ENCODE peak calls at places on chromosomes 6 and 20, in ten cellular contexts. D, I, U, F, S, E, R, O, Y and K are unnamed samples.

GRCh38 chr6:5279891-5280338 is 18.6 kb downstream of the FARS2 start:
- DNase-seq in D (no peak), I (no peak), U (no peak), F (no peak), S (no peak), E (no peak), R (no peak), O (no peak), Y (no peak), K (no peak)

GRCh38 chr6:104161960-104162669 is 697.6 kb downstream of the HACE1 start:
- DNase-seq in D (no peak), I (no peak), U (peak), F (no peak), S (no peak), E (no peak), R (peak), O (no peak), Y (no peak), K (no peak)

GRCh38 chr6:140744648-140745320 is 1370.3 kb upstream of the CITED2 start:
- DNase-seq in D (no peak), I (peak), U (peak), F (no peak), S (no peak), E (no peak), R (peak), O (no peak), Y (no peak), K (peak)

GRCh38 chr20:10671850-10672578 is 1.8 kb downstream of the JAG1 start:
- DNase-seq in D (no peak), I (peak), U (no peak), F (peak), S (peak), E (peak), R (peak), O (no peak), Y (peak), K (no peak)

GRCh38 chr20:39851459-39851858 is 837.6 kb downstream of the MAFB start:
- DNase-seq in D (no peak), I (no peak), U (no peak), F (no peak), S (no peak), E (no peak), R (peak), O (peak), Y (no peak), K (no peak)

GRCh38 chr6:142728910-142729481 is 216.0 kb downstream of the HIVEP2 start:
- DNase-seq in D (no peak), I (peak), U (peak), F (no peak), S (no peak), E (no peak), R (peak), O (no peak), Y (no peak), K (peak)

GRCh38 chr6:155782739-155783459 is 327.3 kb upstream of the NOX3 start:
- DNase-seq in D (no peak), I (no peak), U (no peak), F (no peak), S (no peak), E (no peak), R (peak), O (peak), Y (no peak), K (peak)

GRCh38 chr6:117007659-117008058 is 130.6 kb downstream of the RFX6 start:
- DNase-seq in D (no peak), I (no peak), U (no peak), F (no peak), S (no peak), E (no peak), R (no peak), O (no peak), Y (peak), K (no peak)

GRCh38 chr20:59690976-59691375 is 86.6 kb downstream of the PHACTR3 start:
- DNase-seq in D (no peak), I (no peak), U (no peak), F (no peak), S (no peak), E (no peak), R (no peak), O (no peak), Y (no peak), K (no peak)

GRCh38 chr20:47030271-47030810 is 135.7 kb downstream of the EYA2 start:
- DNase-seq in D (no peak), I (no peak), U (no peak), F (no peak), S (no peak), E (no peak), R (no peak), O (no peak), Y (no peak), K (no peak)

GRCh38 chr20:1844723-1845523 is 50.3 kb upstream of the SIRPA start:
- DNase-seq in D (peak), I (peak), U (peak), F (peak), S (no peak), E (no peak), R (peak), O (peak), Y (no peak), K (no peak)

GRCh38 chr6:35719407-35719829 is 17.4 kb upstream of the ARMC12 start:
- DNase-seq in D (no peak), I (no peak), U (no peak), F (no peak), S (no peak), E (no peak), R (no peak), O (no peak), Y (no peak), K (no peak)

GRCh38 chr6:125584468-125584939 is 164.9 kb upstream of the HEY2 start:
- DNase-seq in D (no peak), I (no peak), U (peak), F (peak), S (no peak), E (no peak), R (no peak), O (no peak), Y (peak), K (peak)

GRCh38 chr20:47102629-47103028 is 208.0 kb downstream of the EYA2 start:
- DNase-seq in D (no peak), I (no peak), U (peak), F (peak), S (no peak), E (peak), R (peak), O (no peak), Y (no peak), K (no peak)

GRCh38 chr6:56076033-56076432 is 171.3 kb downstream of the COL21A1 start:
- DNase-seq in D (no peak), I (no peak), U (peak), F (no peak), S (no peak), E (no peak), R (no peak), O (no peak), Y (no peak), K (no peak)

GRCh38 chr6:74568851-74569250 is 637.0 kb downstream of the COL12A1 start:
- DNase-seq in D (no peak), I (no peak), U (peak), F (no peak), S (no peak), E (no peak), R (no peak), O (no peak), Y (no peak), K (no peak)

GRCh38 chr20:61125076-61125475 is 127.0 kb upstream of the CDH4 start:
- DNase-seq in D (no peak), I (no peak), U (no peak), F (no peak), S (no peak), E (no peak), R (no peak), O (no peak), Y (no peak), K (no peak)

GRCh38 chr6:26302941-26303559 is 61.9 kb upstream of the BTN3A2 start:
- DNase-seq in D (no peak), I (no peak), U (no peak), F (no peak), S (no peak), E (no peak), R (no peak), O (no peak), Y (no peak), K (no peak)

GRCh38 chr6:6795396-6795795 is 206.9 kb downstream of the LY86 start:
- DNase-seq in D (no peak), I (peak), U (no peak), F (no peak), S (no peak), E (no peak), R (peak), O (no peak), Y (no peak), K (no peak)

GRCh38 chr6:108168501-108168979 is 2.7 kb downstream of the NR2E1 start:
- DNase-seq in D (no peak), I (peak), U (peak), F (peak), S (no peak), E (no peak), R (peak), O (no peak), Y (peak), K (peak)

GRCh38 chr6:117022774-117023173 is 145.7 kb downstream of the RFX6 start:
- DNase-seq in D (no peak), I (no peak), U (no peak), F (no peak), S (no peak), E (no peak), R (no peak), O (no peak), Y (no peak), K (no peak)

GRCh38 chr20:22248052-22248667 is 336.2 kb downstream of the FOXA2 start:
- DNase-seq in D (no peak), I (peak), U (no peak), F (no peak), S (no peak), E (no peak), R (peak), O (no peak), Y (peak), K (no peak)

GRCh38 chr20:25865715-25866656 is 169.3 kb upstream of the ZNF337 start:
- DNase-seq in D (no peak), I (peak), U (peak), F (peak), S (peak), E (peak), R (peak), O (no peak), Y (peak), K (peak)

GRCh38 chr6:133206942-133207341 is 34.2 kb upstream of the EYA4 start:
- DNase-seq in D (no peak), I (no peak), U (no peak), F (no peak), S (no peak), E (no peak), R (no peak), O (no peak), Y (no peak), K (no peak)

GRCh38 chr6:46299253-46299652 is 128.5 kb upstream of the ENPP5 start:
- DNase-seq in D (no peak), I (no peak), U (no peak), F (no peak), S (no peak), E (no peak), R (no peak), O (no peak), Y (no peak), K (no peak)

GRCh38 chr6:54426995-54427394 is 118.8 kb downstream of the TINAG start:
- DNase-seq in D (no peak), I (no peak), U (no peak), F (no peak), S (no peak), E (no peak), R (no peak), O (no peak), Y (no peak), K (no peak)

GRCh38 chr6:118584906-118585305 is 36.8 kb downstream of the PLN start:
- DNase-seq in D (no peak), I (no peak), U (no peak), F (no peak), S (no peak), E (no peak), R (no peak), O (no peak), Y (no peak), K (no peak)

GRCh38 chr6:15504040-15504491 is 158.8 kb downstream of the DTNBP1 start:
- DNase-seq in D (no peak), I (no peak), U (peak), F (peak), S (peak), E (peak), R (peak), O (no peak), Y (peak), K (no peak)
- H3K4me3 ChIP-seq in D (peak), I (no peak), U (no peak), F (no peak), S (no peak), E (no peak), R (peak), O (peak), Y (no peak), K (no peak)

DNA sequence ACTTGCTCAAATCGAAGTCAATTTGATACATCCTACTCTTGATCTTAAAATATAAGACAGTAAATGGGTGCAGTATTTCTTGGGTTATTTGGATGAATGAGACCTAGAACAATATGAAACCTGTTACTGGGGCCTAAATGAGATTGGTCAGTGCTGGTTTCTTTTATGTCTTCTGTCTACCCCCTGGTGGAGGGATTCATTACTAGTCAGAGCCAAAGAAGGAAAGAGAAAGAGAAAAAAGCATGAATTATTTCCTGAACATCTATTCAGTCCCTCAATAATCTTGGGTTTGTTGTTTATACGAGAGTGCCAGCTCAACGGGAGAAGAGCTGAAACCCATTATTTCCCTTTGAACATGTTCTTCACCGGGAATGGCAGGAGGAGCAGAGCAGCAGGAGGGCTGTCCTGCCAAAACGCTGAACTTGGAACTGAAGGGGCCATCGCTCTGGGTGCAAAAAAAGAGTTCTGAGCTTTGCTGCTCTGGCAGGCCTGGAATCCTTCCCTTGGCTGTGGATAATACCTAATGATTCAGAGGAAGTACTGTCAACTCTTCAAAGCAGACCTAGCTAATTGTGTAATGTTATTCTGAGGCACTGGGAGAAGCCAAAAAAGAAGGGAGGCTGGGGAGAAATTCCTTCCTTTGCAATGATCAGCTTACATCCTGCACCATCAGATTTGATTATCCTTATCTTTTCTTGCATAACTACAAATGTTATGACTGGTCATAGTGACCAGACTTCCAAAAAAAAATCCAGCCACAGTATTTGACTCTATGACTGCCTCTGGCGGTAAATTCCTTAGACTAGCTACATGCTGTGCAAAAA is 72.0 kb downstream of the BLOC1S5 start:
- DNase-seq in D (no peak), I (peak), U (peak), F (peak), S (peak), E (peak), R (peak), O (peak), Y (peak), K (peak)
- TF ChIP-seq CTCF in D (peak), I (peak), U (peak), F (peak), S (peak), E (peak), R (peak), O (peak), Y (peak), K (peak)

GRCh38 chr20:36951198-36951976 is at the start of gene SAMHD1:
- DNase-seq in D (peak), I (peak), U (peak), F (peak), S (peak), E (peak), R (peak), O (peak), Y (peak), K (peak)
- H3K4me3 ChIP-seq in D (peak), I (peak), U (peak), F (peak), S (peak), E (peak), R (peak), O (peak), Y (peak), K (peak)

DNA sequence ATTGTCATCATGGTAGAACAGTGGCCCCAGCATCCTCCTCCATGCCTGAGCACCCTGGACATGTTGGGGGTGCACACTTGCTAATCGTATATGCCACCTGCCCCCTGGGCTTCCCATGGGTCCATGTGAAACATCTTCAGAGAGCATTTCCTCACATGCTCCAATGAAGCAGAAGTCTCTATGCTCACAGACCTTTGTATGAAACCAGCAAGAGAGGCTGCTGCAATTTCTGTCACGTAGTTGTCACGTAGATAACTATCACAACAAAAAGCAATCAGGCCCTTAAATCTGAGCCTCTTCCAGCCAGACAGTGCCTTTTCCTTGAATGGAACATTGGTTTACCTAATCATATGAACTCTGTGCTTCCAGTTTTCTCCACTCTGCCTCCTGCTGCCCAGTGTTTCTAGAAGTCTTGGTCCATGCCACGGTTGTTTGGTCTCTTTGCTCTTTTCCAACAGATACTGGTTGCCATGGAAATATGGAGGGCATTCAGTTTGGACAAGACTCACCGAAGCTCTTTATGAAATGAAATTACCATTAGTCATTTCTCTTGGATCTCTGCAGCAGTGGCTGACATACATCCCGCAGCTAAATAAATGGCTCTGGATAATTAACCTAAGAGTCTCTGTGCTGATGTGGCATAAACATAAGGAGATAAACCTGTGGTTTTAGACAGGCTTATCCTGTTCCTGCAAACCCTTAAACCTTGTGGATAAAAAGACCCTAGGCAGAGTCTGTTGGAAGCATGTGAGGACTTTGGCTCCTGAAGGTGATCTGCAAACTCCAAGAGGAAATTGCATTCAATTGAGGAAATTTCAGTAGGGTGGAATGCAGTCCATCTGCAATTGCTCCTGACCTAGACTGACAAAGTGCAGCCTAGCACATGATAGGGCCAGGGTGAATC is 172.7 kb upstream of the SYNDIG1 start:
- DNase-seq in D (no peak), I (no peak), U (no peak), F (no peak), S (no peak), E (no peak), R (no peak), O (no peak), Y (no peak), K (no peak)
- TF ChIP-seq CTCF in D (no peak), I (no peak), U (no peak), F (no peak), S (no peak), E (no peak), R (no peak), O (no peak), Y (no peak), K (no peak)

GRCh38 chr6:27374824-27375612 is 13.5 kb upstream of the ZNF391 start:
- DNase-seq in D (peak), I (peak), U (peak), F (peak), S (peak), E (peak), R (peak), O (no peak), Y (peak), K (no peak)
- H3K4me3 ChIP-seq in D (peak), I (peak), U (peak), F (peak), S (peak), E (peak), R (peak), O (peak), Y (peak), K (peak)